ENCODE peak calls at places on chromosomes 3 and 15, in seven cellular contexts. F is AG08396; L is T-cell; P is stimulated activated CD4-positive, alpha-beta T cell treated with anti-CD3 and anti-CD28 coated beads, TNF-alpha, amount 100 ng/mL, for 1 hour; N is omental fat pad; J is NAMALWA; I is amniotic epithelial cell. Y is an unnamed sample.

GRCh38 chr3:61371123-61371522 is 119.9 kb upstream of the FHIT start:
- DNase-seq in F (no peak), L (no peak), P (no peak), N (no peak), J (peak; percentile 52), I (no peak), Y (peak; percentile 5)

GRCh38 chr3:170179444-170179843 is 2.1 kb downstream of the PHC3 start:
- DNase-seq in F (no peak), L (no peak), P (no peak), N (no peak), J (peak; percentile 35), I (no peak), Y (no peak)

GRCh38 chr3:141123677-141124410 is 72.7 kb downstream of the SPSB4 start:
- DNase-seq in F (no peak), L (no peak), P (no peak), N (no peak), J (no peak), I (no peak), Y (no peak)

GRCh38 chr3:135103913-135104312 is 308.9 kb downstream of the EPHB1 start:
- DNase-seq in F (no peak), L (no peak), P (no peak), N (no peak), J (no peak), I (no peak), Y (no peak)

GRCh38 chr3:43013743-43014155 is 34.6 kb downstream of the GASK1A start:
- DNase-seq in F (no peak), L (peak; percentile 33), P (no peak), N (no peak), J (no peak), I (no peak), Y (no peak)

GRCh38 chr3:99323940-99324339 is 314.5 kb upstream of the COL8A1 start:
- DNase-seq in F (no peak), L (no peak), P (no peak), N (no peak), J (no peak), I (no peak), Y (no peak)

GRCh38 chr3:49703443-49703927 is 14.1 kb downstream of the RNF123 start:
- DNase-seq in F (peak; percentile 91), L (peak; percentile 56), P (peak; percentile 42), N (no peak), J (peak; percentile 75), I (peak; percentile 54), Y (peak; percentile 52)

GRCh38 chr15:22887157-22887951 is 48.9 kb downstream of the NIPA2 start:
- DNase-seq in F (peak; percentile 80), L (no peak), P (no peak), N (no peak), J (no peak), I (peak; percentile 88), Y (no peak)

GRCh38 chr3:116350119-116350733 is 95.1 kb downstream of the LSAMP start:
- DNase-seq in F (no peak), L (no peak), P (no peak), N (no peak), J (no peak), I (no peak), Y (no peak)

GRCh38 chr3:79233431-79234060 is 534.3 kb downstream of the ROBO1 start:
- DNase-seq in F (no peak), L (no peak), P (no peak), N (no peak), J (no peak), I (no peak), Y (no peak)

GRCh38 chr3:183503738-183504137 is 51.8 kb downstream of the KLHL6 start:
- DNase-seq in F (no peak), L (no peak), P (no peak), N (no peak), J (no peak), I (no peak), Y (no peak)

GRCh38 chr3:72137865-72138861 is 353.2 kb upstream of the PROK2 start:
- DNase-seq in F (no peak), L (no peak), P (no peak), N (no peak), J (no peak), I (no peak), Y (no peak)

GRCh38 chr3:192332386-192333291 is 394.7 kb downstream of the FGF12 start:
- DNase-seq in F (no peak), L (no peak), P (no peak), N (no peak), J (no peak), I (no peak), Y (no peak)

GRCh38 chr3:177057768-177058167 is 139.5 kb downstream of the TBL1XR1 start:
- DNase-seq in F (no peak), L (peak; percentile 3), P (no peak), N (no peak), J (no peak), I (no peak), Y (no peak)

GRCh38 chr15:82168296-82168695 is 94.2 kb downstream of the EFL1 start:
- DNase-seq in F (no peak), L (no peak), P (no peak), N (no peak), J (no peak), I (no peak), Y (no peak)

GRCh38 chr15:86296762-86297161 is 217.1 kb downstream of the AGBL1 start:
- DNase-seq in F (no peak), L (no peak), P (no peak), N (no peak), J (no peak), I (no peak), Y (no peak)

GRCh38 chr15:80567721-80568157 is 127.4 kb upstream of the ABHD17C start:
- DNase-seq in F (peak; percentile 82), L (no peak), P (no peak), N (no peak), J (peak; percentile 67), I (peak; percentile 81), Y (peak; percentile 79)

GRCh38 chr3:183518446-183519185 is 36.9 kb downstream of the KLHL6 start:
- DNase-seq in F (no peak), L (no peak), P (no peak), N (no peak), J (no peak), I (no peak), Y (no peak)

GRCh38 chr15:48963524-48964113 is at the start of gene SHC4:
- DNase-seq in F (peak; percentile 84), L (no peak), P (no peak), N (no peak), J (peak; percentile 8), I (peak; percentile 83), Y (peak; percentile 74)

GRCh38 chr15:79682851-79683288 is 213.9 kb downstream of the MTHFS start:
- DNase-seq in F (peak; percentile 11), L (no peak), P (no peak), N (no peak), J (no peak), I (peak; percentile 22), Y (no peak)

GRCh38 chr3:40623567-40623966 is 98.8 kb downstream of the ZNF621 start:
- DNase-seq in F (no peak), L (peak; percentile 29), P (no peak), N (no peak), J (peak; percentile 84), I (peak; percentile 38), Y (no peak)

GRCh38 chr3:50617096-50617791 is at the start of gene MAPKAPK3:
- DNase-seq in F (no peak), L (no peak), P (peak; percentile 33), N (no peak), J (peak; percentile 40), I (no peak), Y (no peak)

GRCh38 chr3:103127116-103127630 is 692.4 kb downstream of the ZPLD1 start:
- DNase-seq in F (no peak), L (no peak), P (no peak), N (no peak), J (no peak), I (peak; percentile 64), Y (peak; percentile 7)

GRCh38 chr3:193951859-193952258 is 184.1 kb upstream of the HES1 start:
- DNase-seq in F (no peak), L (no peak), P (no peak), N (no peak), J (no peak), I (no peak), Y (no peak)

GRCh38 chr15:31239409-31239808 is 87.2 kb upstream of the KLF13 start:
- DNase-seq in F (no peak), L (no peak), P (no peak), N (no peak), J (no peak), I (no peak), Y (no peak)

GRCh38 chr15:70618929-70619328 is 144.4 kb downstream of the UACA start:
- DNase-seq in F (no peak), L (no peak), P (no peak), N (no peak), J (no peak), I (no peak), Y (no peak)

GRCh38 chr3:23548706-23549105 is 257.0 kb upstream of the UBE2E1 start:
- DNase-seq in F (no peak), L (no peak), P (no peak), N (no peak), J (no peak), I (no peak), Y (no peak)

GRCh38 chr3:90062631-90063200 is 955.3 kb downstream of the EPHA3 start:
- DNase-seq in F (no peak), L (no peak), P (no peak), N (no peak), J (no peak), I (peak; percentile 94), Y (no peak)

GRCh38 chr3:55283441-55283925 is 203.6 kb downstream of the WNT5A start:
- DNase-seq in F (no peak), L (no peak), P (no peak), N (no peak), J (no peak), I (no peak), Y (no peak)

GRCh38 chr15:82146558-82146957 is 100.7 kb upstream of the MEX3B start:
- DNase-seq in F (no peak), L (no peak), P (no peak), N (no peak), J (no peak), I (no peak), Y (no peak)

GRCh38 chr15:77568014-77568959 is 64.4 kb downstream of the LINGO1 start:
- DNase-seq in F (no peak), L (no peak), P (no peak), N (no peak), J (no peak), I (no peak), Y (no peak)

GRCh38 chr3:8784676-8785435 is 15.4 kb upstream of the OXTR start:
- DNase-seq in F (no peak), L (no peak), P (no peak), N (no peak), J (no peak), I (no peak), Y (no peak)

GRCh38 chr3:170467560-170467959 is 48.9 kb downstream of the CLDN11 start:
- DNase-seq in F (no peak), L (no peak), P (no peak), N (no peak), J (no peak), I (no peak), Y (no peak)

GRCh38 chr3:64143399-64144130 is 81.7 kb downstream of the PRICKLE2 start:
- DNase-seq in F (peak; percentile 29), L (no peak), P (no peak), N (no peak), J (no peak), I (peak; percentile 84), Y (peak; percentile 21)

GRCh38 chr3:72303926-72304325 is 519.0 kb upstream of the PROK2 start:
- DNase-seq in F (no peak), L (no peak), P (no peak), N (no peak), J (no peak), I (no peak), Y (no peak)

GRCh38 chr15:29870495-29871151 is 48.4 kb upstream of the TJP1 start:
- DNase-seq in F (no peak), L (no peak), P (no peak), N (no peak), J (no peak), I (no peak), Y (no peak)

GRCh38 chr15:68365140-68365745 is 66.7 kb downstream of the ITGA11 start:
- DNase-seq in F (no peak), L (no peak), P (no peak), N (no peak), J (no peak), I (peak; percentile 36), Y (no peak)

GRCh38 chr3:46955157-46955556 is 21.4 kb downstream of the CCDC12 start:
- DNase-seq in F (no peak), L (no peak), P (no peak), N (no peak), J (no peak), I (no peak), Y (no peak)